ENCODE peak calls at places on chromosomes 7 and 10, in six cellular contexts. One of them, this sample, is unnamed.

GRCh38 chr7:2659556-2660358 is 28.0 kb downstream of the TTYH3 start:
- DNase-seq in activated T-cell treated with anti-CD3 and anti-CD28 coated beads for 1 hour: no peak
- DNase-seq in HAP-1: no peak
- DNase-seq in neural progenitor cell: no peak
- DNase-seq in stomach: no peak
- DNase-seq in NCI-H2227 treated with DMSO at 0.1 percent for 48 hours: no peak
- DNase-seq in this sample: no peak

GRCh38 chr10:88245974-88246511 is 337.1 kb downstream of the RNLS start:
- DNase-seq in stomach: no peak
- DNase-seq in neural progenitor cell: no peak
- DNase-seq in NCI-H2227 treated with DMSO at 0.1 percent for 48 hours: no peak
- DNase-seq in HAP-1: no peak
- DNase-seq in activated T-cell treated with anti-CD3 and anti-CD28 coated beads for 1 hour: no peak
- DNase-seq in this sample: no peak

GRCh38 chr7:37039131-37039719 is 314.9 kb upstream of the AOAH start:
- DNase-seq in HAP-1: no peak
- DNase-seq in activated T-cell treated with anti-CD3 and anti-CD28 coated beads for 1 hour: no peak
- DNase-seq in NCI-H2227 treated with DMSO at 0.1 percent for 48 hours: no peak
- DNase-seq in neural progenitor cell: no peak
- DNase-seq in stomach: no peak
- DNase-seq in this sample: no peak

GRCh38 chr10:43751646-43752045 is 103.0 kb upstream of the ZNF32 start:
- DNase-seq in NCI-H2227 treated with DMSO at 0.1 percent for 48 hours: no peak
- DNase-seq in stomach: no peak
- DNase-seq in activated T-cell treated with anti-CD3 and anti-CD28 coated beads for 1 hour: no peak
- DNase-seq in neural progenitor cell: no peak
- DNase-seq in HAP-1: no peak
- DNase-seq in this sample: no peak

GRCh38 chr7:43905209-43905946 is 1.0 kb downstream of the URGCP start:
- DNase-seq in stomach: peak
- DNase-seq in NCI-H2227 treated with DMSO at 0.1 percent for 48 hours: no peak
- DNase-seq in neural progenitor cell: no peak
- DNase-seq in HAP-1: peak
- DNase-seq in activated T-cell treated with anti-CD3 and anti-CD28 coated beads for 1 hour: no peak
- DNase-seq in this sample: no peak

GRCh38 chr10:103555321-103555649 is 61.8 kb downstream of the NEURL1 start:
- DNase-seq in activated T-cell treated with anti-CD3 and anti-CD28 coated beads for 1 hour: no peak
- DNase-seq in NCI-H2227 treated with DMSO at 0.1 percent for 48 hours: no peak
- DNase-seq in HAP-1: no peak
- DNase-seq in neural progenitor cell: no peak
- DNase-seq in stomach: no peak
- DNase-seq in this sample: no peak

GRCh38 chr7:94250984-94251383 is 143.7 kb upstream of the COL1A2 start:
- DNase-seq in HAP-1: no peak
- DNase-seq in NCI-H2227 treated with DMSO at 0.1 percent for 48 hours: no peak
- DNase-seq in stomach: no peak
- DNase-seq in activated T-cell treated with anti-CD3 and anti-CD28 coated beads for 1 hour: no peak
- DNase-seq in neural progenitor cell: no peak
- DNase-seq in this sample: no peak

GRCh38 chr7:46099091-46099490 is 178.0 kb upstream of the IGFBP3 start:
- DNase-seq in HAP-1: no peak
- DNase-seq in neural progenitor cell: no peak
- DNase-seq in activated T-cell treated with anti-CD3 and anti-CD28 coated beads for 1 hour: no peak
- DNase-seq in stomach: no peak
- DNase-seq in NCI-H2227 treated with DMSO at 0.1 percent for 48 hours: no peak
- DNase-seq in this sample: no peak

GRCh38 chr10:103804866-103805265 is 50.5 kb downstream of the SH3PXD2A start:
- DNase-seq in NCI-H2227 treated with DMSO at 0.1 percent for 48 hours: no peak
- DNase-seq in stomach: no peak
- DNase-seq in neural progenitor cell: peak
- DNase-seq in HAP-1: peak
- DNase-seq in activated T-cell treated with anti-CD3 and anti-CD28 coated beads for 1 hour: no peak
- DNase-seq in this sample: peak

GRCh38 chr7:63042730-63043511 is 955.7 kb upstream of the ZNF722 start:
- DNase-seq in NCI-H2227 treated with DMSO at 0.1 percent for 48 hours: no peak
- DNase-seq in neural progenitor cell: no peak
- DNase-seq in stomach: no peak
- DNase-seq in activated T-cell treated with anti-CD3 and anti-CD28 coated beads for 1 hour: no peak
- DNase-seq in HAP-1: no peak
- DNase-seq in this sample: no peak

GRCh38 chr7:30510124-30511074 is 5.8 kb upstream of the GGCT start:
- DNase-seq in activated T-cell treated with anti-CD3 and anti-CD28 coated beads for 1 hour: no peak
- DNase-seq in HAP-1: peak
- DNase-seq in neural progenitor cell: peak
- DNase-seq in NCI-H2227 treated with DMSO at 0.1 percent for 48 hours: no peak
- DNase-seq in stomach: peak
- DNase-seq in this sample: no peak

GRCh38 chr10:44965651-44966097 is 6.1 kb downstream of the RASSF4 start:
- DNase-seq in NCI-H2227 treated with DMSO at 0.1 percent for 48 hours: no peak
- DNase-seq in stomach: no peak
- DNase-seq in neural progenitor cell: no peak
- DNase-seq in activated T-cell treated with anti-CD3 and anti-CD28 coated beads for 1 hour: no peak
- DNase-seq in HAP-1: peak
- DNase-seq in this sample: no peak

GRCh38 chr10:16991011-16991410 is 138.6 kb downstream of the CUBN start:
- DNase-seq in neural progenitor cell: no peak
- DNase-seq in NCI-H2227 treated with DMSO at 0.1 percent for 48 hours: no peak
- DNase-seq in stomach: no peak
- DNase-seq in activated T-cell treated with anti-CD3 and anti-CD28 coated beads for 1 hour: no peak
- DNase-seq in HAP-1: no peak
- DNase-seq in this sample: no peak

GRCh38 chr7:15068324-15068723 is 165.8 kb upstream of the DGKB start:
- DNase-seq in activated T-cell treated with anti-CD3 and anti-CD28 coated beads for 1 hour: no peak
- DNase-seq in NCI-H2227 treated with DMSO at 0.1 percent for 48 hours: no peak
- DNase-seq in HAP-1: no peak
- DNase-seq in neural progenitor cell: no peak
- DNase-seq in stomach: no peak
- DNase-seq in this sample: no peak

GRCh38 chr7:122304604-122304975 is at the start of gene FEZF1:
- DNase-seq in stomach: no peak
- DNase-seq in neural progenitor cell: peak
- DNase-seq in HAP-1: no peak
- DNase-seq in NCI-H2227 treated with DMSO at 0.1 percent for 48 hours: no peak
- DNase-seq in activated T-cell treated with anti-CD3 and anti-CD28 coated beads for 1 hour: no peak
- DNase-seq in this sample: no peak

GRCh38 chr7:29852457-29852856 is 46.1 kb downstream of the WIPF3 start:
- DNase-seq in neural progenitor cell: no peak
- DNase-seq in activated T-cell treated with anti-CD3 and anti-CD28 coated beads for 1 hour: no peak
- DNase-seq in NCI-H2227 treated with DMSO at 0.1 percent for 48 hours: no peak
- DNase-seq in HAP-1: no peak
- DNase-seq in stomach: no peak
- DNase-seq in this sample: no peak

GRCh38 chr7:114784177-114784576 is 137.7 kb upstream of the MDFIC start:
- DNase-seq in activated T-cell treated with anti-CD3 and anti-CD28 coated beads for 1 hour: no peak
- DNase-seq in HAP-1: no peak
- DNase-seq in neural progenitor cell: no peak
- DNase-seq in NCI-H2227 treated with DMSO at 0.1 percent for 48 hours: no peak
- DNase-seq in stomach: no peak
- DNase-seq in this sample: no peak

GRCh38 chr10:30366829-30367228 is 17.8 kb upstream of the MTPAP start:
- DNase-seq in stomach: no peak
- DNase-seq in HAP-1: no peak
- DNase-seq in neural progenitor cell: no peak
- DNase-seq in activated T-cell treated with anti-CD3 and anti-CD28 coated beads for 1 hour: no peak
- DNase-seq in NCI-H2227 treated with DMSO at 0.1 percent for 48 hours: no peak
- DNase-seq in this sample: no peak

GRCh38 chr10:82680688-82681087 is 805.7 kb downstream of the NRG3 start:
- DNase-seq in NCI-H2227 treated with DMSO at 0.1 percent for 48 hours: no peak
- DNase-seq in activated T-cell treated with anti-CD3 and anti-CD28 coated beads for 1 hour: no peak
- DNase-seq in neural progenitor cell: no peak
- DNase-seq in HAP-1: no peak
- DNase-seq in stomach: no peak
- DNase-seq in this sample: no peak

GRCh38 chr10:63553031-63553430 is 31.8 kb downstream of the REEP3 start:
- DNase-seq in neural progenitor cell: no peak
- DNase-seq in NCI-H2227 treated with DMSO at 0.1 percent for 48 hours: no peak
- DNase-seq in HAP-1: no peak
- DNase-seq in activated T-cell treated with anti-CD3 and anti-CD28 coated beads for 1 hour: no peak
- DNase-seq in stomach: no peak
- DNase-seq in this sample: no peak

GRCh38 chr7:107982463-107982862 is 20.5 kb downstream of the LAMB1 start:
- DNase-seq in HAP-1: no peak
- DNase-seq in activated T-cell treated with anti-CD3 and anti-CD28 coated beads for 1 hour: no peak
- DNase-seq in NCI-H2227 treated with DMSO at 0.1 percent for 48 hours: peak
- DNase-seq in stomach: no peak
- DNase-seq in neural progenitor cell: no peak
- DNase-seq in this sample: no peak

GRCh38 chr7:43647314-43647691 is 64.4 kb downstream of the STK17A start:
- DNase-seq in NCI-H2227 treated with DMSO at 0.1 percent for 48 hours: peak
- DNase-seq in stomach: no peak
- DNase-seq in activated T-cell treated with anti-CD3 and anti-CD28 coated beads for 1 hour: no peak
- DNase-seq in HAP-1: peak
- DNase-seq in neural progenitor cell: peak
- DNase-seq in this sample: peak

This sample was measured in NT2/D1.